ENCODE peak calls at places on chromosome X, in four cellular contexts. One of them, this sample, is unnamed.
A peak's percentile ranks its signal among the peaks of the same experiment; 100 is the strongest.

GRCh38 chrX:136941396-136942337 is 61.1 kb upstream of the RBMX start:
- DNase-seq in HS-5: no peak
- DNase-seq in epithelial cell of esophagus: peak; percentile 15
- DNase-seq in astrocyte of the spinal cord: no peak
- DNase-seq in this sample: no peak

GRCh38 chrX:16075087-16075486 is 48.3 kb upstream of the GRPR start:
- DNase-seq in HS-5: no peak
- DNase-seq in epithelial cell of esophagus: no peak
- DNase-seq in astrocyte of the spinal cord: no peak
- DNase-seq in this sample: no peak

GRCh38 chrX:124211312-124211942 is 121.0 kb upstream of the TEX13D start:
- DNase-seq in HS-5: no peak
- DNase-seq in epithelial cell of esophagus: peak; percentile 44
- DNase-seq in astrocyte of the spinal cord: no peak
- DNase-seq in this sample: no peak

GRCh38 chrX:45540181-45540580 is 339.5 kb upstream of the DIPK2B start:
- DNase-seq in HS-5: no peak
- DNase-seq in epithelial cell of esophagus: no peak
- DNase-seq in astrocyte of the spinal cord: no peak
- DNase-seq in this sample: no peak

GRCh38 chrX:132918523-132918922 is 39.9 kb downstream of the HS6ST2 start:
- DNase-seq in HS-5: no peak
- DNase-seq in epithelial cell of esophagus: no peak
- DNase-seq in astrocyte of the spinal cord: no peak
- DNase-seq in this sample: no peak

GRCh38 chrX:106613277-106613676 is 1.5 kb downstream of the RADX start:
- DNase-seq in HS-5: no peak
- DNase-seq in epithelial cell of esophagus: no peak
- DNase-seq in astrocyte of the spinal cord: no peak
- DNase-seq in this sample: no peak

GRCh38 chrX:154717824-154718223 is 33.1 kb downstream of the GAB3 start:
- DNase-seq in HS-5: no peak
- DNase-seq in epithelial cell of esophagus: no peak
- DNase-seq in astrocyte of the spinal cord: peak; percentile 71
- DNase-seq in this sample: no peak

GRCh38 chrX:112521658-112522057 is 158.1 kb downstream of the LHFPL1 start:
- DNase-seq in HS-5: no peak
- DNase-seq in epithelial cell of esophagus: no peak
- DNase-seq in astrocyte of the spinal cord: no peak
- DNase-seq in this sample: no peak

GRCh38 chrX:130994671-130995070 is 63.5 kb upstream of the ARHGAP36 start:
- DNase-seq in HS-5: no peak
- DNase-seq in epithelial cell of esophagus: peak; percentile 15
- DNase-seq in astrocyte of the spinal cord: peak; percentile 14
- DNase-seq in this sample: no peak

GRCh38 chrX:103941201-103941975 is 21.0 kb upstream of the TMSB15B start:
- DNase-seq in HS-5: no peak
- DNase-seq in epithelial cell of esophagus: peak; percentile 63
- DNase-seq in astrocyte of the spinal cord: peak; percentile 19
- DNase-seq in this sample: no peak

GRCh38 chrX:114599305-114599704 is 15.4 kb downstream of the HTR2C start:
- DNase-seq in HS-5: no peak
- DNase-seq in epithelial cell of esophagus: no peak
- DNase-seq in astrocyte of the spinal cord: no peak
- DNase-seq in this sample: no peak

GRCh38 chrX:42432552-42432951 is 345.4 kb downstream of the PPP1R2C start:
- DNase-seq in HS-5: no peak
- DNase-seq in epithelial cell of esophagus: no peak
- DNase-seq in astrocyte of the spinal cord: no peak
- DNase-seq in this sample: no peak

GRCh38 chrX:102517331-102517730 is 792 bp upstream of the TMSB15A start:
- DNase-seq in HS-5: no peak
- DNase-seq in epithelial cell of esophagus: peak; percentile 2
- DNase-seq in astrocyte of the spinal cord: peak; percentile 22
- DNase-seq in this sample: no peak

GRCh38 chrX:139759637-139760036 is 51.7 kb upstream of the MCF2 start:
- DNase-seq in HS-5: no peak
- DNase-seq in epithelial cell of esophagus: peak; percentile 21
- DNase-seq in astrocyte of the spinal cord: peak; percentile 28
- DNase-seq in this sample: no peak

GRCh38 chrX:17685026-17685425 is 52.3 kb upstream of the SCML1 start:
- DNase-seq in HS-5: no peak
- DNase-seq in epithelial cell of esophagus: no peak
- DNase-seq in astrocyte of the spinal cord: no peak
- DNase-seq in this sample: no peak

GRCh38 chrX:53321216-53321942 is 40.0 kb upstream of the IQSEC2 start:
- DNase-seq in HS-5: no peak
- DNase-seq in epithelial cell of esophagus: no peak
- DNase-seq in astrocyte of the spinal cord: no peak
- DNase-seq in this sample: no peak

GRCh38 chrX:96407501-96407900 is 277.1 kb upstream of the DIAPH2 start:
- DNase-seq in HS-5: peak; percentile 5
- DNase-seq in epithelial cell of esophagus: peak; percentile 9
- DNase-seq in astrocyte of the spinal cord: peak; percentile 69
- DNase-seq in this sample: no peak

GRCh38 chrX:13307041-13307440 is 12.8 kb downstream of the ATXN3L start:
- DNase-seq in HS-5: no peak
- DNase-seq in epithelial cell of esophagus: no peak
- DNase-seq in astrocyte of the spinal cord: no peak
- DNase-seq in this sample: no peak

GRCh38 chrX:149539283-149540132 is 1.3 kb upstream of the EOLA1 start:
- DNase-seq in HS-5: peak; percentile 61
- DNase-seq in epithelial cell of esophagus: peak; percentile 94
- DNase-seq in astrocyte of the spinal cord: peak; percentile 95
- DNase-seq in this sample: peak; percentile 93

GRCh38 chrX:39440734-39441305 is 639.6 kb downstream of the MID1IP1 start:
- DNase-seq in HS-5: no peak
- DNase-seq in epithelial cell of esophagus: no peak
- DNase-seq in astrocyte of the spinal cord: no peak
- DNase-seq in this sample: no peak

GRCh38 chrX:124506031-124506430 is 159.7 kb downstream of the SH2D1A start:
- DNase-seq in HS-5: no peak
- DNase-seq in epithelial cell of esophagus: no peak
- DNase-seq in astrocyte of the spinal cord: no peak
- DNase-seq in this sample: no peak

GRCh38 chrX:10926404-10926803 is 184.7 kb upstream of the HCCS start:
- DNase-seq in HS-5: no peak
- DNase-seq in epithelial cell of esophagus: no peak
- DNase-seq in astrocyte of the spinal cord: no peak
- DNase-seq in this sample: no peak

GRCh38 chrX:77422886-77423648 is 24.1 kb upstream of the FGF16 start:
- DNase-seq in HS-5: no peak
- DNase-seq in epithelial cell of esophagus: no peak
- DNase-seq in astrocyte of the spinal cord: no peak
- DNase-seq in this sample: no peak

GRCh38 chrX:40262641-40263560 is 165.1 kb upstream of the BCOR start:
- DNase-seq in HS-5: peak; percentile 54
- DNase-seq in epithelial cell of esophagus: peak; percentile 48
- DNase-seq in astrocyte of the spinal cord: peak; percentile 37
- DNase-seq in this sample: no peak

GRCh38 chrX:27555514-27555913 is 34.6 kb upstream of the DCAF8L2 start:
- DNase-seq in HS-5: no peak
- DNase-seq in epithelial cell of esophagus: peak; percentile 48
- DNase-seq in astrocyte of the spinal cord: peak; percentile 16
- DNase-seq in this sample: no peak

GRCh38 chrX:115449742-115450141 is 111.2 kb upstream of the PLS3 start:
- DNase-seq in HS-5: no peak
- DNase-seq in epithelial cell of esophagus: no peak
- DNase-seq in astrocyte of the spinal cord: peak; percentile 43
- DNase-seq in this sample: peak; percentile 81

This sample was measured in Right ventricle myocardium inferior.